ENCODE peak calls at places on chromosomes 16 and 17, in four cellular contexts. F is A549, R is H9, L is psoas muscle. Y is an unnamed sample.

GRCh38 chr17:6461246-6461645 is 17.0 kb downstream of the PIMREG start:
- DNase-seq in F (no peak), R (no peak), L (peak; percentile 39), Y (no peak)

GRCh38 chr16:89367538-89368059 is 122.8 kb downstream of the ANKRD11 start:
- DNase-seq in F (no peak), R (no peak), L (no peak), Y (no peak)

GRCh38 chr17:41806685-41807445 is 4.9 kb downstream of the P3H4 start:
- DNase-seq in F (no peak), R (no peak), L (no peak), Y (no peak)

GRCh38 chr17:78828470-78829185 is 12.0 kb downstream of the USP36 start:
- DNase-seq in F (peak; percentile 67), R (peak; percentile 63), L (peak; percentile 22), Y (no peak)

GRCh38 chr17:58956997-58957724 is 149.5 kb downstream of the TRIM37 start:
- DNase-seq in F (peak; percentile 24), R (no peak), L (no peak), Y (no peak)

GRCh38 chr16:11345040-11345862 is at the start of gene RMI2:
- DNase-seq in F (peak; percentile 96), R (peak; percentile 96), L (peak; percentile 98), Y (peak; percentile 99)

GRCh38 chr16:82653550-82654511 is 27.1 kb downstream of the CDH13 start:
- DNase-seq in F (peak; percentile 66), R (no peak), L (no peak), Y (peak; percentile 56)

GRCh38 chr17:73645050-73645871 is 1.0 kb upstream of the SDK2 start:
- DNase-seq in F (peak; percentile 59), R (peak; percentile 73), L (peak; percentile 67), Y (no peak)

GRCh38 chr17:39105705-39106104 is 45.7 kb downstream of the PLXDC1 start:
- DNase-seq in F (no peak), R (no peak), L (no peak), Y (no peak)

GRCh38 chr16:28317040-28317880 is 24.9 kb downstream of the SBK1 start:
- DNase-seq in F (peak; percentile 62), R (peak; percentile 76), L (peak; percentile 81), Y (peak; percentile 86)

GRCh38 chr17:16439867-16440351 is 24.5 kb downstream of the TRPV2 start:
- DNase-seq in F (no peak), R (no peak), L (no peak), Y (peak; percentile 67)

GRCh38 chr17:48753794-48754499 is 25.4 kb upstream of the HOXB13 start:
- DNase-seq in F (no peak), R (no peak), L (no peak), Y (no peak)

GRCh38 chr16:1772908-1773702 is at the start of gene MRPS34:
- DNase-seq in F (peak; percentile 93), R (peak; percentile 91), L (peak; percentile 92), Y (peak; percentile 96)

GRCh38 chr17:5237541-5238016 is 2.9 kb upstream of the SCIMP start:
- DNase-seq in F (peak; percentile 90), R (peak; percentile 90), L (no peak), Y (peak; percentile 88)

GRCh38 chr16:77840623-77841274 is 52.4 kb downstream of the VAT1L start:
- DNase-seq in F (no peak), R (no peak), L (no peak), Y (no peak)

GRCh38 chr17:81578038-81578441 is 25.9 kb upstream of the FAAP100 start:
- DNase-seq in F (no peak), R (peak; percentile 24), L (no peak), Y (no peak)

DNA sequence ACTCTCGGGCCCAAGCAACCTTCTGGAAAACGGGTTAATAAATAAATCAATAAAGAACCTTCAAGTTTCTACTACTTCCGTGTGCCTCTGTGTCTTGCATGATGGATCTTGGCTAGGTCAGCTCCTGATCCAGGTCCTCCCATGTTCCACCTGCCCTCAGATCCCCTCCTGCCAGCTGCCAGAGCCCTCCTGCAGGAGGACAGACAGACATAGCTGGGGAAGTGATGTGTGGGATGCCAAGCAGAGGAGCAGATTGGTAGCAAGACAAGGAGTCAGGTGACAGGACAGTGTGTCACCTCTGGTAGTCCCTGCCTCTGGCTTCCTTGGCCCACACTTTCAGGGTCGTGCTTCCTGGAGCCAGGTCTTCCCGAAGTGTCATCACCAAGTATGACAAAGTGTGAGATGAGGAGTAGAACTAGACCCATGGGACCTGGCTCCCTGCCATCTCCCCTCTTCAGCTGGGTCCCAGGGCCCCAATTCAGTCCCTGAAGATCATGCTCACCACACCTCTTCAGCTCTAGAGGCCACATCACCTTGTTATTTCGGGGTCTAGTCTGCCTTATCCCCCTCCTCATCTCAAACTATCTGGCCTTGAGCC is 1.0 kb upstream of the EPN3 start:
- DNase-seq in F (no peak), R (no peak), L (no peak), Y (no peak)
- H3K27ac ChIP-seq in F (no peak overlapping the region), R (no peak overlapping the region), L (no peak overlapping the region), Y (no peak overlapping the region)

GRCh38 chr16:2882460-2883026 is 472 bp upstream of the FLYWCH2 start:
- DNase-seq in F (peak; percentile 99), R (peak; percentile 98), L (peak; percentile 99), Y (peak; percentile 99)

GRCh38 chr16:2879854-2880508 is 3.0 kb upstream of the FLYWCH2 start:
- DNase-seq in F (no peak), R (no peak), L (peak; percentile 16), Y (peak; percentile 39)

GRCh38 chr16:2883027-2883846 is at the start of gene FLYWCH2:
- DNase-seq in F (peak; percentile 97), R (peak; percentile 99), L (peak; percentile 99), Y (peak; percentile 99)

GRCh38 chr16:2884041-2884451 is 1.0 kb downstream of the FLYWCH2 start:
- DNase-seq in F (no peak), R (no peak), L (no peak), Y (peak; percentile 37)
- H3K9me3 ChIP-seq in F (no peaks in the 10 kb centered on the region), R (no peaks in the 10 kb centered on the region), L (no peaks in the 10 kb centered on the region), Y (no peaks in the 10 kb centered on the region)

DNA sequence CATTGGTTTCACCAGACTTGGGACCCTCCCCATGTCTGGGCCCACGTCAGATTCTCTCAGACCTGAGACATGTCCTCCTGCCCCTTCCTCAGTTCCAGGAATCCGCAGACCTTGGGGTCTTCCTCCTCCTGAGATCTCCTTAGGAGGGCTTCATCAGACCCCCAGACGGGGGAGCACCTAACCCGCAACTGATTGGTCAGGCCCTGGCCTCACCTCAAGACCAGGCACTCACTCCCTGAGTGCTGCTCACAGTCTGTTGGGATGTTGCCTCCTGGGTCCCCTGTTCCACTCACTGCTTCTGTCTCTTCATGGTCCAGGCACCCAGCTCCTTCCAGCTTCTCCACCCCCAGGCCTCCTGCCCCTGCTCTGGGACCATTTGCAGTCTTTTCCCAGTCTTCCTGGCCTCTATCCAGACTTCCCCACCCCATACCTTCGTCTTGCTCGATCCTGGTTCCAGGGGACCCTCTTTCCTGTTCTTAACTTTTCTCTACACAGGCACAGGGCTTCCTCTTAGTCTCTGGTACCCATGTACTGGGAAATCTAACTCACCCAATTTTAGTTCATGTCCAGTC is 1.2 kb downstream of the GID4 start:
- DNase-seq in F (no peak), R (no peak), L (no peak), Y (no peak)
- H3K27ac ChIP-seq in F (peak overlapping the region; percentile 92), R (no peak overlapping the region), L (peak overlapping the region; percentile 90), Y (peak overlapping the region; percentile 23)

GRCh38 chr17:35337364-35337763 is 36.1 kb downstream of the SLFN11 start:
- DNase-seq in F (no peak), R (no peak), L (no peak), Y (no peak)

GRCh38 chr17:35342207-35342744 is 31.1 kb downstream of the SLFN11 start:
- DNase-seq in F (no peak), R (no peak), L (no peak), Y (no peak)

GRCh38 chr17:35341465-35341992 is 31.9 kb downstream of the SLFN11 start:
- DNase-seq in F (no peak), R (no peak), L (no peak), Y (peak; percentile 79)

DNA sequence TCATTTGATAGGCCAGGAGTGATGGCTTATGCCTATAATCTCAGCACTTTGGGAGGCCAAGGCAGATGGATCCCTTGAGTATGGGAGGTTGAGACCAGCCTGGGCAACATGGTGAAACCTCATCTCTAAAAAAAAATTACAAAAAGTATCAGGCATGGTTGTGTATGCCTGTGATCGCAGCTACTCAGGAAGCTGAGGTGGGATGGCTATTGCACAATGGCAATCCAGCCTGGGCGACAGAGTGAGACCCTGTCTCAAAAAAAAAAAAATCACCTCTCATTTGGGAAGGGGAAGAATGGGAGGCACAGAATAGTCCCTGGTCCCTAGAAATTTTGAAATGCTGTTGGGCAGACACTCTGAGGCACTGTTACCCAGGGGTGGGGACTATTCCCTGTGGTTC is 35.2 kb downstream of the SLFN11 start:
- DNase-seq in F (no peak), R (no peak), L (no peak), Y (no peak)
- H3K9me3 ChIP-seq in F (peaks cover 23% of the 10 kb centered on the region), R (no peaks in the 10 kb centered on the region), L (no peaks in the 10 kb centered on the region), Y (peaks cover 28% of the 10 kb centered on the region)

DNA sequence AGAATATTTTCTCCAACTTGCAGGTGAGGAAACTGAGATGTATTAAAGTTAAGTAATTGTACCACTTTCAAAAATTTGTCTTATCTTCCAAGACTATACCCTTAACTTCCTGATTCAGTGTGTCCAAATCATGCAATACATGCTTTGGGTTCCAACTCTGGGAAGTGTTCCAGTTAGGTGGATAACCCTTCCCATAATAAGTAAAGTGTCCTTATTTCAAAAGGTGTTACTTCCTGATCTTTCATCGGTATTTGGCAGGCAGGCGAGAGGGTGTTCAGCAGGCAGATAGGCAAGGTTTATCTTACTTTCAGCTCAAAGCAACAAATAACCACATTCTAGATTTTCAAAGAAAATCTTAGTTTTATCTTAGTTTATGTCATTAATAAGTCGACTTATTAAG is 46.3 kb upstream of the ARHGAP44 start:
- DNase-seq in F (no peak), R (peak; percentile 7), L (no peak), Y (no peak)
- H3K27ac ChIP-seq in F (no peak overlapping the region), R (no peak overlapping the region), L (no peak overlapping the region), Y (no peak overlapping the region)

GRCh38 chr17:3208484-3208883 is 1.0 kb downstream of the OR1A1 start:
- DNase-seq in F (no peak), R (no peak), L (no peak), Y (no peak)
- H3K9me3 ChIP-seq in F (no peaks in the 10 kb centered on the region), R (peaks cover 73% of the 10 kb centered on the region), L (no peaks in the 10 kb centered on the region), Y (no peaks in the 10 kb centered on the region)